ENCODE peak calls at places on chromosomes 11 and 22, in six cellular contexts. W is GM20000; M is activated T-helper 1 cell treated with anti-CD3 and anti-CD28 coated beads, Interleukin-12 subunit alpha, Interleukin-12 subunit beta, Interleukin-2, Interleukin-4 antibody, amounts not matched to agents 30 ng/mL and 10 ng/mL and 1 ng/mL, durations not matched to agents 14 hours and 24 hours and 36 hours; K is cardiac muscle cell; J is activated CD4-positive, alpha-beta T cell treated with anti-CD3 and anti-CD28 coated beads, Interleukin-2, amount 50 U/mL, for 48 hours; R is astrocyte of the spinal cord. H is an unnamed sample.

GRCh38 chr11:9619004-9619403 is 44.9 kb upstream of the SWAP70 start:
- DNase-seq in W (no peak), R (no peak), K (no peak), J (no peak), M (no peak), H (no peak)

GRCh38 chr22:39173787-39174497 is 21.5 kb upstream of the CBX7 start:
- DNase-seq in R (no peak), W (peak; percentile 19), K (peak; percentile 23), J (peak; percentile 32), M (peak; percentile 29), H (peak; percentile 23)

GRCh38 chr22:49088801-49089791 is 738.6 kb downstream of the BRD1 start:
- DNase-seq in M (no peak), K (no peak), J (no peak), R (no peak), W (no peak), H (no peak)

GRCh38 chr22:25403752-25404471 is 160.6 kb upstream of the GRK3 start:
- DNase-seq in K (no peak), W (peak; percentile 59), J (peak; percentile 14), M (no peak), R (peak; percentile 25), H (no peak)

GRCh38 chr11:15106201-15106965 is 8.3 kb upstream of the INSC start:
- DNase-seq in J (no peak), W (no peak), M (no peak), K (peak; percentile 43), R (peak; percentile 80), H (no peak)

GRCh38 chr22:36252754-36253522 is at the start of gene APOL1:
- DNase-seq in M (peak; percentile 64), K (no peak), J (peak; percentile 62), W (peak; percentile 62), R (no peak), H (peak; percentile 56)

GRCh38 chr22:32364210-32364609 is 6.5 kb downstream of the RFPL3 start:
- DNase-seq in M (no peak), R (no peak), J (no peak), W (no peak), K (no peak), H (no peak)

GRCh38 chr11:75728992-75729391 is 11.4 kb downstream of the MOGAT2 start:
- DNase-seq in W (no peak), K (no peak), R (no peak), J (no peak), M (no peak), H (no peak)

GRCh38 chr11:20355221-20356219 is 8.0 kb upstream of the HTATIP2 start:
- DNase-seq in K (peak; percentile 61), R (peak; percentile 58), W (peak; percentile 39), J (peak; percentile 40), M (no peak), H (peak; percentile 49)

GRCh38 chr22:47065756-47066615 is 303.5 kb downstream of the TBC1D22A start:
- DNase-seq in M (no peak), J (no peak), R (no peak), W (no peak), K (peak; percentile 88), H (no peak)

GRCh38 chr22:19879996-19880785 is 25.5 kb upstream of the GNB1L start:
- DNase-seq in M (no peak), J (no peak), R (no peak), K (no peak), W (no peak), H (no peak)

GRCh38 chr11:2466869-2467694 is 22.3 kb downstream of the KCNQ1 start:
- DNase-seq in K (no peak), M (peak; percentile 61), W (peak; percentile 78), R (no peak), J (peak; percentile 55), H (peak; percentile 36)

GRCh38 chr11:110096369-110096976 is 3.3 kb downstream of the ZC3H12C start:
- DNase-seq in M (no peak), J (no peak), W (no peak), K (no peak), R (no peak), H (no peak)

GRCh38 chr11:41872458-41872857 is 413.0 kb upstream of the LRRC4C start:
- DNase-seq in K (no peak), R (no peak), J (no peak), M (no peak), W (no peak), H (no peak)

GRCh38 chr22:29205598-29206371 is at the start of gene EMID1:
- DNase-seq in W (peak; percentile 86), M (no peak), K (peak; percentile 43), R (no peak), J (peak; percentile 24), H (peak; percentile 38)

GRCh38 chr11:36227044-36227443 is 62.2 kb downstream of the COMMD9 start:
- DNase-seq in R (no peak), W (no peak), J (no peak), M (no peak), K (no peak), H (no peak)

GRCh38 chr11:101583180-101584128 is at the start of gene TRPC6:
- DNase-seq in R (peak; percentile 27), K (peak; percentile 6), W (no peak), J (no peak), M (no peak), H (no peak)

GRCh38 chr11:2855162-2855561 is 30.4 kb downstream of the CDKN1C start:
- DNase-seq in R (no peak), J (no peak), K (no peak), W (no peak), M (no peak), H (no peak)

GRCh38 chr11:126391970-126392637 is 36.6 kb downstream of the ST3GAL4 start:
- DNase-seq in J (no peak), M (no peak), R (no peak), W (no peak), K (peak; percentile 41), H (no peak)

GRCh38 chr11:73168925-73169579 is 26.9 kb upstream of the FCHSD2 start:
- DNase-seq in K (no peak), W (no peak), J (no peak), R (no peak), M (no peak), H (no peak)

GRCh38 chr11:111785076-111785475 is 18.9 kb upstream of the PPP2R1B start:
- DNase-seq in R (no peak), J (no peak), W (no peak), K (no peak), M (no peak), H (no peak)

GRCh38 chr11:69295995-69296889 is 2.3 kb downstream of the MYEOV start:
- DNase-seq in J (no peak), R (peak; percentile 29), K (peak; percentile 93), W (no peak), M (no peak), H (no peak)

GRCh38 chr11:665707-666281 is 28.7 kb downstream of the DRD4 start:
- DNase-seq in M (no peak), R (peak; percentile 24), K (peak; percentile 45), W (no peak), J (no peak), H (no peak)

GRCh38 chr22:43292633-43293025 is 50.5 kb downstream of the SCUBE1 start:
- DNase-seq in J (no peak), R (no peak), W (no peak), M (no peak), K (no peak), H (no peak)

GRCh38 chr11:79437981-79438630 is 2.7 kb downstream of the TENM4 start:
- DNase-seq in R (peak; percentile 62), K (peak; percentile 11), J (no peak), M (no peak), W (peak; percentile 40), H (no peak)

GRCh38 chr22:40708177-40708576 is 28.9 kb downstream of the MCHR1 start:
- DNase-seq in J (no peak), R (no peak), W (no peak), M (no peak), K (no peak), H (no peak)

GRCh38 chr11:12005061-12005460 is 3.4 kb downstream of the DKK3 start:
- DNase-seq in W (no peak), R (no peak), K (no peak), J (no peak), M (no peak), H (no peak)

GRCh38 chr11:19822531-19822930 is 109.9 kb downstream of the NAV2 start:
- DNase-seq in M (no peak), R (no peak), K (no peak), J (no peak), W (no peak), H (no peak)

GRCh38 chr11:22680628-22681027 is 14.2 kb downstream of the GAS2 start:
- DNase-seq in J (no peak), M (no peak), W (no peak), R (no peak), K (no peak), H (no peak)

GRCh38 chr22:26169312-26170111 is at the start of gene SEZ6L:
- DNase-seq in R (no peak), W (peak; percentile 69), M (no peak), J (no peak), K (no peak), H (no peak)

GRCh38 chr11:64028398-64029115 is 7.2 kb upstream of the FLRT1 start:
- DNase-seq in R (no peak), K (peak; percentile 55), W (no peak), M (no peak), J (no peak), H (peak; percentile 27)

GRCh38 chr11:64864473-64865285 is 13.7 kb downstream of the EHD1 start:
- DNase-seq in J (peak; percentile 86), R (peak; percentile 98), M (no peak), W (peak; percentile 70), K (peak; percentile 88), H (peak; percentile 70)

GRCh38 chr11:79400717-79401330 is 40.0 kb downstream of the TENM4 start:
- DNase-seq in W (peak; percentile 32), K (peak; percentile 44), R (peak; percentile 38), J (peak; percentile 3), M (no peak), H (no peak)

GRCh38 chr11:17719940-17720795 is 797 bp downstream of the MYOD1 start:
- DNase-seq in J (no peak), W (no peak), K (peak; percentile 40), R (no peak), M (no peak), H (peak; percentile 18)

GRCh38 chr11:113874920-113875413 is 405 bp downstream of the USP28 start:
- DNase-seq in W (no peak), J (peak; percentile 56), K (no peak), M (no peak), R (peak; percentile 39), H (peak; percentile 61)

GRCh38 chr11:121482231-121483129 is 29.7 kb upstream of the SORL1-AS1 start:
- DNase-seq in K (peak; percentile 34), W (peak; percentile 47), R (no peak), J (peak; percentile 58), M (peak; percentile 53), H (peak; percentile 44)

GRCh38 chr11:27938011-27938410 is 169.9 kb downstream of the KIF18A start:
- DNase-seq in K (peak; percentile 30), J (no peak), M (no peak), W (no peak), R (no peak), H (no peak)